ENCODE peak calls at places on chromosome 16, in six cellular contexts. V, Y, C, Q, K and U are unnamed samples.

GRCh38 chr16:28090646-28091377 is 27.3 kb upstream of the GSG1L start:
- DNase-seq in V (peak; percentile 58), Y (no peak), C (peak; percentile 6), Q (no peak), K (no peak), U (no peak)

GRCh38 chr16:68298312-68298711 is 12.4 kb downstream of the SLC7A6OS start:
- DNase-seq in V (no peak), Y (no peak), C (no peak), Q (no peak), K (no peak), U (no peak)

GRCh38 chr16:66656547-66656946 is 40.0 kb downstream of the CMTM4 start:
- DNase-seq in V (peak; percentile 41), Y (no peak), C (no peak), Q (no peak), K (no peak), U (no peak)

GRCh38 chr16:59047114-59047513 is 313.0 kb upstream of the GOT2 start:
- DNase-seq in V (no peak), Y (no peak), C (no peak), Q (no peak), K (no peak), U (no peak)

GRCh38 chr16:22347100-22347820 is 27.2 kb downstream of the CDR2 start:
- DNase-seq in V (no peak), Y (no peak), C (no peak), Q (no peak), K (no peak), U (no peak)

GRCh38 chr16:76527244-76527643 is 250.0 kb downstream of the CNTNAP4 start:
- DNase-seq in V (no peak), Y (no peak), C (no peak), Q (no peak), K (no peak), U (no peak)

GRCh38 chr16:86122681-86123342 is 223.8 kb downstream of the IRF8 start:
- DNase-seq in V (no peak), Y (no peak), C (no peak), Q (no peak), K (no peak), U (no peak)

GRCh38 chr16:71373073-71373472 is 14.6 kb downstream of the CALB2 start:
- DNase-seq in V (peak; percentile 44), Y (peak; percentile 5), C (peak; percentile 22), Q (no peak), K (peak; percentile 59), U (no peak)

GRCh38 chr16:8956265-8957060 is 7.2 kb downstream of the USP7 start:
- DNase-seq in V (no peak), Y (no peak), C (no peak), Q (peak; percentile 53), K (no peak), U (no peak)

GRCh38 chr16:71526111-71526998 is at the start of gene CHST4:
- DNase-seq in V (peak; percentile 76), Y (no peak), C (peak; percentile 52), Q (no peak), K (peak; percentile 16), U (peak; percentile 73)

GRCh38 chr16:56652600-56652999 is 914 bp downstream of the MT1B start:
- DNase-seq in V (no peak), Y (no peak), C (no peak), Q (no peak), K (no peak), U (no peak)

GRCh38 chr16:12314786-12315185 is 338.3 kb downstream of the SNX29 start:
- DNase-seq in V (peak; percentile 15), Y (no peak), C (no peak), Q (no peak), K (no peak), U (no peak)

GRCh38 chr16:78405833-78406232 is 306.4 kb downstream of the WWOX start:
- DNase-seq in V (no peak), Y (no peak), C (no peak), Q (no peak), K (no peak), U (no peak)

GRCh38 chr16:4734730-4735575 is 616 bp downstream of the DNAAF8 start:
- DNase-seq in V (peak; percentile 90), Y (no peak), C (peak; percentile 79), Q (peak; percentile 94), K (peak; percentile 81), U (peak; percentile 48)

GRCh38 chr16:85369741-85370528 is 243.2 kb upstream of the GSE1 start:
- DNase-seq in V (peak; percentile 64), Y (no peak), C (no peak), Q (peak; percentile 86), K (peak; percentile 79), U (no peak)

GRCh38 chr16:27316038-27316680 is 2.4 kb downstream of the IL4R start:
- DNase-seq in V (no peak), Y (no peak), C (no peak), Q (no peak), K (no peak), U (no peak)

GRCh38 chr16:17431012-17431411 is 39.7 kb downstream of the XYLT1 start:
- DNase-seq in V (peak; percentile 31), Y (no peak), C (no peak), Q (no peak), K (no peak), U (no peak)

GRCh38 chr16:56604966-56605365 is 3.4 kb upstream of the MT2A start:
- DNase-seq in V (peak; percentile 28), Y (no peak), C (no peak), Q (no peak), K (no peak), U (no peak)

GRCh38 chr16:81626181-81626674 is 152.9 kb upstream of the PLCG2 start:
- DNase-seq in V (peak; percentile 51), Y (no peak), C (no peak), Q (no peak), K (no peak), U (no peak)

GRCh38 chr16:74186589-74186988 is 110.0 kb upstream of the PSMD7 start:
- DNase-seq in V (peak; percentile 66), Y (peak; percentile 3), C (no peak), Q (no peak), K (no peak), U (no peak)

GRCh38 chr16:57863434-57864160 is 61.3 kb upstream of the KIFC3 start:
- DNase-seq in V (peak; percentile 85), Y (peak; percentile 44), C (peak; percentile 84), Q (peak; percentile 54), K (peak; percentile 65), U (peak; percentile 73)

DNA sequence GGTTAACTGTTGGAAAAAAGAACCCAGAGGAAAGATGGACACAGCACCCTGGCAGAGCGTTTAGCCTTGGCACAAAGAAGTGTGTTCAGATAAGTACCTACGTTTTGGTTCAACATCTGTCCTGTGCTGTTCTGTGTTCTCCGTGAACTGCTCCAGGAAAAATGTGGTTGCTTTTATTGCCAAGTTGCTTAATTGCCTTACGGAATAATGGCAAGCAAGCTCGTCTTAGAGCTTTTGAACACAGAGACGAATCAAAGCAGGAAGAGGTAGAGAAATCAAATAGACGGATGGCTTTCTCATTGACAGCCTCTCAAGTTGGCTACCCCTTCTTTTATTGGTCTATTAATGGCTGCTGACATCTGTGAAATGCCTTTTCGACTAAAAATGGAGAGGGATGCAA is 911.1 kb upstream of the EEF2KMT start:
- DNase-seq in V (no peak), Y (no peak), C (no peak), Q (no peak), K (no peak), U (no peak)
- TF ChIP-seq CTCF in V (no peak), Y (no peak), C (no peak), Q (no peak), K (no peak), U (no peak)

DNA sequence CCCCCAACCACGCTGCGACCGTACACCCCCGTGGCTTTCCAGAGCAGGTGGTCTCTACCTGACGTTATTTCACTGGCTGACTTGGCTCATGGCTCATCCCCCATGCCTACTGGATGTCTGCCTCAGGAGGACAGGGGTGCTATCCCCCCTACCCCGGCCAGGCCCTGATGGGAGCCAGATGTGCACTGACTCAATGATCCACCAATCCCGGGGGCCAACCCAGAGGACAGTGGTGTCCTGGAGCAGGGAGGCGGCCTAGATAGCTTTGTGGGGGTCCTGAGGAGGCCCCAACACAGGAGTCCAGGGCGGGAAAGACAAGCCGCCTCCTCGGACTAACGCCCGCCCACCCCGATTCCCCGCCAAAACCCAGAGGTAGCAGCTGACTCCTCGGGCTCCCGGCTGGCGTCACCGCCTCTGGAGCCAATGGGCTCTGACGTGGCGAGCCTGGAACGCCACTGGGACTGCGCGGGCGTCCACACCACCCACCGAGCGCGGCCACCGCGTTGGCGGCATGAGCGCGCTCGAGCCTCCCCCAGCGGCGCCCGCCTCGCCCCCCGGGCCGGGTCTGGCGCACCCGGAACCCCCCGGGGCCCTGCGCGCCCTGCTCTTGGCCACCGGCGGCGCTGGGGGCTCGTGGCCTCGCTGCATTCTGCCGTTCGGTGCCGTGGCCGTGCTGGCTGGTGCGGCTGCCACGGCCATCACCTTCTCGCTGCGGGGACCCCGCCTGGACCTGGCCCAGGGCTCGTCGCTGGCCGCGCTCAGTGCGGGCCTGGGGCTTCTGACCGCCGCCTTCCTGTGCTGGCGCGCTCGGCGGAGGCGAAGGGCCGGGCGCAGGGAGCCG is 3.6 kb upstream of the NTN3 start:
- DNase-seq in V (peak; percentile 92), Y (no peak), C (peak; percentile 60), Q (peak; percentile 71), K (peak; percentile 87), U (peak; percentile 32)
- H3K4me3 ChIP-seq in V (peak overlapping the region; percentile 39), Y (peak overlapping the region; percentile 53), C (peak overlapping the region; percentile 40), Q (no peak overlapping the region), K (peak overlapping the region; percentile 53), U (peak overlapping the region; percentile 35)

DNA sequence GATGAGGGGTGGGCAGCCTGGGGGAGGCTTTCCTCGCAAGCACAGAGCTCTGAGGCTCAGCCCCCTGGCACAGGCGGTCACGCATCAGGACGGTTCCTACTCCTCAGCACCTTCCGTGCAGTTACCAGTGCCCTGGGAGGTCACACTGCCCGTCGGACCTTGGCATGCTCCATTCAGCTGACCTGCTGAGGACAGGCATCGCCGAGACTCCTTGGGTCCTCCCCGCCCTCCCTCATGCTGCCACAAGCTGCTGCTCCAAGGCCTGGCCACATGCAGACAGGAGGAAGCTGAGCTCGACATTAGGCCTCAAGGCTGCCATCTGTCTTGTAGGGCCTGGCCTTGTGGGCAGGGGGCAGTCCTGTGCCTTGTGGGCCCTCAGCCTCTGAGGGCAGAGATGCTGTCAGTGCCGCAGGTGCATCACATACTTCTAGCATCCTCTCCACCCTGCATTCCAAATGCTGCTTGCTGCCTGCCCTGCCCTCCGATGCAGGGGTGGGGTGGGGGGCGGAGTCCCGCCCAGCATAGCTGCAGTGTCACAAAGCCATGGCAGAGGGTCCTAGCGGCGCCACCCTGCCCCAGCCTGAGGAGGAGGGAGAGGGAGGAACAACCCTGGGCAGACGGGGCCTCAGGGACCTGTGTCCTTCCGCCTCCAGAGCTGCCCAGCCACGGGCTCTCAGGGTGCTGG is 9.3 kb downstream of the C16orf90 start:
- DNase-seq in V (no peak), Y (no peak), C (no peak), Q (peak; percentile 24), K (no peak), U (no peak)
- TF ChIP-seq CTCF in V (no peak), Y (no peak), C (no peak), Q (no peak), K (no peak), U (no peak)

DNA sequence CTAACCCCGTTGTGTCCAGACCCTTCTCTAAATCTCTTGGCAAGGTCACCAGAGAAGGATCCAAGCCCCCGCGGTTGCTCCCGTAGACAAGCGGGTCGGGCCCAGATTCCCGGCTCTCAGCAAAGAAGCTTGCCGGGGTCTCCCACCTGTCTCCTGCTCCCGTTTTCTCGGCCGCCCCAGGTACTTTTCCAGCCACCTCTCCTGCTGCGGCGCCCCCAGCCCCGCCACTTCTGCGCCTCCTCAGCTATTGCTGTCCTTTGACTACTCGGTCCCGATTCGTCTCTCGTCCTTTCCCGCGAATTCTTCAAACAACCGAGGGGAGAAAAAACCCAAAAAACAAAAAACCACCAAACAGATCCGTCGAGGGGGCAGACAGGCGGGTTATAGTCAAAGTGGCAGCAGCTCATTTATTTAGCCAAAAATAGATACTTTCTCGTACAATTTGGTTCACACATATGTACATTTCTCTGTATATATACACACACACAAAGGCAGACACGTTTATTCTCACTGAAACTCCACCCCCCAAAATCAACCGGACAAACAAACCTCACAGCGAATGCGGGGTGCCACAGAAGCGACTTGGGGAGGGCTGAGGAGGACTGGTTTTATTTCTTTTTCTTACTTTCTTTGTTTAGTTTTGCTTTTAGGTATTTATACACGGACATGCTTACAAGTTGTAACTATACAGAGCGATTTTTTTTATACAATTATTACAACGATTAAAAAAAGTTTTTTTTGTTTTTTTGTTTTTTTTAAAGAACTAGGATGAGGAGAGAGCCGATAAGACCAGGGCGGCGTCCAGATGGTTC is 3.5 kb downstream of the IRX3 start:
- DNase-seq in V (no peak), Y (no peak), C (no peak), Q (no peak), K (no peak), U (no peak)
- H3K4me3 ChIP-seq in V (peak overlapping the region; percentile 70), Y (peak overlapping the region; percentile 76), C (no peak overlapping the region), Q (no peak overlapping the region), K (no peak overlapping the region), U (peak overlapping the region; percentile 78)